ENCODE peak calls at places on chromosomes 12 and 14, in seven cellular contexts. A is nucleus accumbens; S is naive thymus-derived CD8-positive, alpha-beta T cell; X is tibial nerve; Z is uterus; L is stimulated activated CD4-positive, alpha-beta T cell treated with anti-CD3 and anti-CD28 coated beads, Interleukin-2, amount 100 ng/mL, for 48 hours; M is amygdala. I is an unnamed sample.

GRCh38 chr14:60922050-60922449 is 58.8 kb downstream of the TRMT5 start:
- DNase-seq in A (no peak), S (no peak), X (no peak), Z (no peak), L (no peak), M (no peak), I (no peak)

GRCh38 chr12:89947437-89948265 is 239.0 kb upstream of the ATP2B1 start:
- DNase-seq in A (no peak), S (no peak), X (no peak), Z (peak), L (no peak), M (no peak), I (no peak)

GRCh38 chr12:108788076-108788782 is 56.9 kb upstream of the CORO1C start:
- DNase-seq in A (no peak), S (no peak), X (no peak), Z (peak), L (no peak), M (no peak), I (no peak)

GRCh38 chr12:51388066-51388799 is 3.0 kb downstream of the GALNT6 start:
- DNase-seq in A (no peak), S (no peak), X (no peak), Z (no peak), L (no peak), M (no peak), I (no peak)

GRCh38 chr14:74804219-74804825 is 41.2 kb downstream of the YLPM1 start:
- DNase-seq in A (no peak), S (no peak), X (no peak), Z (no peak), L (no peak), M (no peak), I (no peak)

GRCh38 chr12:100741084-100741711 is 53.4 kb upstream of the ANO4 start:
- DNase-seq in A (no peak), S (no peak), X (peak), Z (no peak), L (no peak), M (no peak), I (no peak)

GRCh38 chr12:8644345-8645248 is 18.0 kb downstream of the MFAP5 start:
- DNase-seq in A (no peak), S (peak), X (no peak), Z (no peak), L (peak), M (no peak), I (peak)

GRCh38 chr14:70664698-70665447 is 23.2 kb downstream of the TTC9 start:
- DNase-seq in A (no peak), S (no peak), X (no peak), Z (no peak), L (no peak), M (no peak), I (no peak)

GRCh38 chr14:75578786-75579781 is 664 bp downstream of the FLVCR2 start:
- DNase-seq in A (no peak), S (no peak), X (peak), Z (no peak), L (no peak), M (no peak), I (no peak)

GRCh38 chr14:90691627-90692026 is 124.6 kb downstream of the TTC7B start:
- DNase-seq in A (no peak), S (no peak), X (no peak), Z (no peak), L (no peak), M (no peak), I (no peak)

GRCh38 chr14:73850940-73851339 is 691 bp upstream of the PTGR2 start:
- DNase-seq in A (no peak), S (no peak), X (no peak), Z (no peak), L (no peak), M (no peak), I (no peak)

GRCh38 chr14:78029471-78030372 is 140.5 kb upstream of the NRXN3 start:
- DNase-seq in A (no peak), S (no peak), X (no peak), Z (no peak), L (no peak), M (no peak), I (no peak)

GRCh38 chr14:92603309-92604257 is 90.0 kb downstream of the RIN3 start:
- DNase-seq in A (peak), S (peak), X (no peak), Z (no peak), L (no peak), M (peak), I (no peak)

GRCh38 chr12:18320036-18320617 is 58.8 kb downstream of the PIK3C2G start:
- DNase-seq in A (no peak), S (no peak), X (no peak), Z (no peak), L (no peak), M (no peak), I (no peak)

GRCh38 chr14:58947816-58948440 is 240.5 kb upstream of the DAAM1 start:
- DNase-seq in A (no peak), S (no peak), X (no peak), Z (no peak), L (no peak), M (no peak), I (no peak)

GRCh38 chr12:119440961-119441360 is 106.4 kb downstream of the CCDC60 start:
- DNase-seq in A (no peak), S (no peak), X (no peak), Z (no peak), L (no peak), M (no peak), I (no peak)

GRCh38 chr14:56172571-56172971 is 54.4 kb downstream of the PELI2 start:
- DNase-seq in A (no peak), S (no peak), X (no peak), Z (no peak), L (no peak), M (no peak), I (no peak)

GRCh38 chr12:89461649-89462612 is 62.7 kb downstream of the GALNT4 start:
- DNase-seq in A (no peak), S (no peak), X (no peak), Z (no peak), L (no peak), M (no peak), I (no peak)

GRCh38 chr12:15541996-15542631 is 219.8 kb downstream of the PTPRO start:
- DNase-seq in A (no peak), S (no peak), X (no peak), Z (no peak), L (no peak), M (no peak), I (no peak)

GRCh38 chr14:23727566-23728335 is 91.6 kb downstream of the DHRS2 start:
- DNase-seq in A (no peak), S (no peak), X (no peak), Z (no peak), L (no peak), M (no peak), I (no peak)

GRCh38 chr14:101953151-101953550 is 11.2 kb upstream of the DYNC1H1 start:
- DNase-seq in A (no peak), S (no peak), X (no peak), Z (no peak), L (no peak), M (no peak), I (no peak)

GRCh38 chr12:41663487-41664258 is 475.6 kb downstream of the PDZRN4 start:
- DNase-seq in A (no peak), S (no peak), X (no peak), Z (no peak), L (no peak), M (no peak), I (no peak)

GRCh38 chr14:94225460-94225989 is 51.4 kb downstream of the PPP4R4 start:
- DNase-seq in A (no peak), S (no peak), X (no peak), Z (no peak), L (no peak), M (no peak), I (no peak)

GRCh38 chr14:103115845-103116572 is 7.3 kb upstream of the TNFAIP2 start:
- DNase-seq in A (no peak), S (no peak), X (no peak), Z (no peak), L (no peak), M (no peak), I (no peak)

GRCh38 chr12:92509156-92509758 is 193.5 kb upstream of the PLEKHG7 start:
- DNase-seq in A (no peak), S (no peak), X (no peak), Z (peak), L (no peak), M (no peak), I (no peak)

GRCh38 chr12:110107369-110108281 is 16.5 kb upstream of the IFT81 start:
- DNase-seq in A (no peak), S (no peak), X (peak), Z (peak), L (no peak), M (no peak), I (no peak)

GRCh38 chr14:22613091-22613695 is 15.1 kb downstream of the ABHD4 start:
- DNase-seq in A (no peak), S (no peak), X (no peak), Z (no peak), L (no peak), M (no peak), I (no peak)

GRCh38 chr14:103705158-103705523 is 10.1 kb downstream of the XRCC3 start:
- DNase-seq in A (no peak), S (no peak), X (no peak), Z (peak), L (no peak), M (no peak), I (no peak)

GRCh38 chr14:100221419-100222218 is 17.3 kb upstream of the YY1 start:
- DNase-seq in A (no peak), S (peak), X (peak), Z (no peak), L (peak), M (no peak), I (peak)

GRCh38 chr14:25042362-25043299 is 7.3 kb downstream of the STXBP6 start:
- DNase-seq in A (no peak), S (no peak), X (peak), Z (no peak), L (no peak), M (no peak), I (no peak)

I was measured in effector memory CD4-positive, alpha-beta T cell.